ENCODE peak calls at places on chromosomes 1 and 21, in four cellular contexts. One of them, this sample, is unnamed.

GRCh38 chr1:96880626-96881025 is 159.0 kb downstream of the PTBP2 start:
- DNase-seq in cardiac muscle cell: no peak
- DNase-seq in coronary artery: no peak
- DNase-seq in omental fat pad: no peak
- DNase-seq in this sample: no peak

GRCh38 chr1:11374079-11374747 is 101.2 kb downstream of the UBIAD1 start:
- DNase-seq in coronary artery: no peak
- DNase-seq in omental fat pad: no peak
- DNase-seq in cardiac muscle cell: no peak
- DNase-seq in this sample: no peak

GRCh38 chr21:26443867-26444266 is 129.2 kb downstream of the CYYR1 start:
- DNase-seq in cardiac muscle cell: no peak
- DNase-seq in omental fat pad: no peak
- DNase-seq in coronary artery: no peak
- DNase-seq in this sample: no peak

GRCh38 chr1:14971201-14971600 is 182.3 kb upstream of the TMEM51 start:
- DNase-seq in cardiac muscle cell: no peak
- DNase-seq in omental fat pad: no peak
- DNase-seq in coronary artery: no peak
- DNase-seq in this sample: no peak

GRCh38 chr1:204975568-204976235 is 67.3 kb upstream of the CNTN2 start:
- DNase-seq in omental fat pad: peak; percentile 39
- DNase-seq in cardiac muscle cell: peak; percentile 69
- DNase-seq in coronary artery: no peak
- DNase-seq in this sample: no peak

GRCh38 chr1:12595839-12596821 is 21.9 kb downstream of the DHRS3 start:
- DNase-seq in omental fat pad: no peak
- DNase-seq in cardiac muscle cell: peak; percentile 79
- DNase-seq in coronary artery: peak; percentile 96
- DNase-seq in this sample: peak; percentile 97

GRCh38 chr1:54742262-54742661 is 22.1 kb downstream of the PARS2 start:
- DNase-seq in cardiac muscle cell: no peak
- DNase-seq in coronary artery: no peak
- DNase-seq in omental fat pad: no peak
- DNase-seq in this sample: no peak

GRCh38 chr1:27520651-27521050 is 30.7 kb upstream of the WASF2 start:
- DNase-seq in omental fat pad: no peak
- DNase-seq in cardiac muscle cell: no peak
- DNase-seq in coronary artery: no peak
- DNase-seq in this sample: no peak

GRCh38 chr21:26080211-26080610 is 90.4 kb downstream of the APP start:
- DNase-seq in coronary artery: no peak
- DNase-seq in omental fat pad: no peak
- DNase-seq in cardiac muscle cell: no peak
- DNase-seq in this sample: no peak

GRCh38 chr1:160032165-160032827 is 506 bp upstream of the PIGM start:
- DNase-seq in omental fat pad: no peak
- DNase-seq in coronary artery: no peak
- DNase-seq in cardiac muscle cell: no peak
- DNase-seq in this sample: no peak

GRCh38 chr1:245971711-245972085 is 535.4 kb downstream of the SMYD3 start:
- DNase-seq in coronary artery: no peak
- DNase-seq in cardiac muscle cell: no peak
- DNase-seq in omental fat pad: no peak
- DNase-seq in this sample: no peak

GRCh38 chr1:176206961-176207902 is at the start of gene COP1:
- DNase-seq in coronary artery: peak; percentile 95
- DNase-seq in cardiac muscle cell: peak; percentile 97
- DNase-seq in omental fat pad: peak; percentile 72
- DNase-seq in this sample: peak; percentile 99
- TF ChIP-seq CTCF in coronary artery: no peak
- TF ChIP-seq CTCF in cardiac muscle cell: no peak
- TF ChIP-seq CTCF in omental fat pad: no peak
- TF ChIP-seq CTCF in this sample: no peak

DNA sequence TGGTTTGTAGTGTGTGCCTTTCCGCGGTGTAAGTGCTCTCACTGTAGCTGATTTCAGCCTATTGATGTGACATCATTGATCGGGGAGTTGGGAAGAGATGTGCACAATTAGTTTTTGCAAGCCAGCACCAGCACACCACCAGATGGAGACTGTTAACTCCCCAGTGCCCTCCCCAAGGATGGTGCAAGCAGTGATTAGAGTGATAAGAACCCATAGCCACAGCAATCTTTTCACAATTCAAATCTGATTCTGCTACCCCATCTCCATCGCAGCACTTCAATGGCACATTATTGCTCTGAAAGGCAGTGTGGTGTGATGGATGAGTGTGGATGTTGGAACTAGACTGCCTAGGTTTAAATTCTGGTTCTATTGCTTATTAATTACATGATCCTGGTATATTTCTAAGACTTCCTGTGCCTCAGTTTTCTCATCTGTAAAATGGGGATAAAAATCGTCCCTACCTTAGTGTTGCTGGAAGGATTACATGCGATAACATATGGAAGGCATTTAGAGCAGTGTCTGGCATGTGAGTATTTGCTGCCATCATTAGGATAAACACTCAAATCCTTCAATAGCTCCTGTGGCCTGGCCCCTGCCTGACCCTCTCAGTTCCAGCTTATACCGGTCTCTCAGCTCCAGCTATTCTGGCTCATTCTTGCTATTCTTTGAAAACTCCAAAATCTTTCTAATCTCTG is 6.7 kb downstream of the CSF3R start:
- DNase-seq in coronary artery: no peak
- DNase-seq in cardiac muscle cell: no peak
- DNase-seq in omental fat pad: no peak
- DNase-seq in this sample: no peak
- TF ChIP-seq CTCF in coronary artery: no peak
- TF ChIP-seq CTCF in cardiac muscle cell: no peak
- TF ChIP-seq CTCF in omental fat pad: no peak
- TF ChIP-seq CTCF in this sample: no peak

GRCh38 chr1:206471415-206471801 is 1.1 kb downstream of the IKBKE start:
- DNase-seq in coronary artery: no peak
- DNase-seq in cardiac muscle cell: no peak
- DNase-seq in omental fat pad: no peak
- DNase-seq in this sample: no peak

GRCh38 chr1:206468571-206468970 is 1.7 kb upstream of the IKBKE start:
- DNase-seq in coronary artery: no peak
- DNase-seq in omental fat pad: no peak
- DNase-seq in cardiac muscle cell: no peak
- DNase-seq in this sample: no peak

GRCh38 chr1:206470692-206471414 is 577 bp downstream of the IKBKE start:
- DNase-seq in cardiac muscle cell: peak; percentile 73
- DNase-seq in omental fat pad: no peak
- DNase-seq in coronary artery: no peak
- DNase-seq in this sample: no peak

GRCh38 chr1:206469411-206469932 is 804 bp upstream of the IKBKE start:
- DNase-seq in omental fat pad: no peak
- DNase-seq in cardiac muscle cell: no peak
- DNase-seq in coronary artery: no peak
- DNase-seq in this sample: no peak

GRCh38 chr1:206469933-206470691 is at the start of gene IKBKE:
- DNase-seq in coronary artery: no peak
- DNase-seq in omental fat pad: no peak
- DNase-seq in cardiac muscle cell: peak; percentile 67
- DNase-seq in this sample: no peak
- TF ChIP-seq CTCF in coronary artery: no peak
- TF ChIP-seq CTCF in omental fat pad: no peak
- TF ChIP-seq CTCF in cardiac muscle cell: peak; percentile 44
- TF ChIP-seq CTCF in this sample: peak; percentile 35

GRCh38 chr1:243475966-243476365 is 220.1 kb downstream of the SDCCAG8 start:
- DNase-seq in coronary artery: no peak
- DNase-seq in omental fat pad: no peak
- DNase-seq in cardiac muscle cell: peak; percentile 28
- DNase-seq in this sample: no peak
- TF ChIP-seq CTCF in coronary artery: no peak
- TF ChIP-seq CTCF in omental fat pad: no peak
- TF ChIP-seq CTCF in cardiac muscle cell: peak; percentile 15
- TF ChIP-seq CTCF in this sample: no peak